ENCODE peak calls at places on chromosome 22, in five cellular contexts. One of them, this sample, is unnamed.

GRCh38 chr22:47623740-47624103 is 861.3 kb downstream of the TBC1D22A start:
- DNase-seq in Right ventricle myocardium inferior: no peak
- DNase-seq in choroid plexus epithelial cell: no peak
- DNase-seq in KBM-7: no peak
- DNase-seq in aorta: no peak
- DNase-seq in this sample: no peak

GRCh38 chr22:40001800-40002577 is 7.2 kb downstream of the FAM83F start:
- DNase-seq in Right ventricle myocardium inferior: peak
- DNase-seq in choroid plexus epithelial cell: no peak
- DNase-seq in KBM-7: no peak
- DNase-seq in aorta: peak
- DNase-seq in this sample: no peak

GRCh38 chr22:28793976-28794584 is 6.3 kb downstream of the XBP1 start:
- DNase-seq in Right ventricle myocardium inferior: no peak
- DNase-seq in choroid plexus epithelial cell: no peak
- DNase-seq in KBM-7: no peak
- DNase-seq in aorta: no peak
- DNase-seq in this sample: no peak

GRCh38 chr22:17911887-17912286 is 112.5 kb downstream of the MICAL3 start:
- DNase-seq in Right ventricle myocardium inferior: no peak
- DNase-seq in choroid plexus epithelial cell: no peak
- DNase-seq in KBM-7: no peak
- DNase-seq in aorta: no peak
- DNase-seq in this sample: no peak

GRCh38 chr22:21587803-21588611 is 20.5 kb downstream of the UBE2L3 start:
- DNase-seq in Right ventricle myocardium inferior: no peak
- DNase-seq in choroid plexus epithelial cell: peak
- DNase-seq in KBM-7: peak
- DNase-seq in aorta: no peak
- DNase-seq in this sample: no peak

GRCh38 chr22:37486224-37486845 is at the start of gene MFNG:
- DNase-seq in Right ventricle myocardium inferior: peak
- DNase-seq in choroid plexus epithelial cell: peak
- DNase-seq in KBM-7: peak
- DNase-seq in aorta: no peak
- DNase-seq in this sample: no peak

GRCh38 chr22:24450600-24450999 is 23.2 kb downstream of the ADORA2A start:
- DNase-seq in Right ventricle myocardium inferior: no peak
- DNase-seq in choroid plexus epithelial cell: no peak
- DNase-seq in KBM-7: peak
- DNase-seq in aorta: no peak
- DNase-seq in this sample: no peak

GRCh38 chr22:36775589-36775965 is 342 bp downstream of the IFT27 start:
- DNase-seq in Right ventricle myocardium inferior: no peak
- DNase-seq in choroid plexus epithelial cell: peak
- DNase-seq in KBM-7: peak
- DNase-seq in aorta: peak
- DNase-seq in this sample: no peak

GRCh38 chr22:49960967-49961600 is 512 bp downstream of the PIM3 start:
- DNase-seq in Right ventricle myocardium inferior: peak
- DNase-seq in choroid plexus epithelial cell: peak
- DNase-seq in KBM-7: no peak
- DNase-seq in aorta: peak
- DNase-seq in this sample: no peak

GRCh38 chr22:18044548-18045271 is 20.3 kb upstream of the MICAL3 start:
- DNase-seq in Right ventricle myocardium inferior: peak
- DNase-seq in choroid plexus epithelial cell: peak
- DNase-seq in KBM-7: no peak
- DNase-seq in aorta: no peak
- DNase-seq in this sample: no peak

GRCh38 chr22:24146791-24147353 is 34.4 kb upstream of the SUSD2 start:
- DNase-seq in Right ventricle myocardium inferior: peak
- DNase-seq in choroid plexus epithelial cell: peak
- DNase-seq in KBM-7: no peak
- DNase-seq in aorta: no peak
- DNase-seq in this sample: no peak

This sample was measured in vagina.